ENCODE peak calls at places on chromosomes 13 and 19, in five cellular contexts. G is bronchial epithelial cell; R is foreskin fibroblast; D is GM04504; K is stimulated activated CD8-positive, alpha-beta memory T cell treated with anti-CD3 and anti-CD28 coated beads, Interleukin-15, amount 100 ng/mL, for 1 hour. W is an unnamed sample.

GRCh38 chr13:113052206-113052605 is 53.4 kb upstream of the F7 start:
- DNase-seq in D (no peak), K (no peak), R (no peak), G (no peak), W (no peak)

GRCh38 chr13:57409656-57410055 is 221.9 kb upstream of the PCDH17 start:
- DNase-seq in R (no peak), G (no peak), D (no peak), K (no peak), W (no peak)

GRCh38 chr13:99923877-99924582 is 47.5 kb downstream of the ZIC5 start:
- DNase-seq in R (no peak), D (no peak), G (no peak), K (no peak), W (no peak)

GRCh38 chr19:48635263-48635965 is 1.8 kb downstream of the DBP start:
- DNase-seq in K (no peak), R (peak), D (no peak), G (no peak), W (no peak)

GRCh38 chr13:79779761-79780160 is 298.8 kb downstream of the NDFIP2 start:
- DNase-seq in K (no peak), R (peak), D (peak), G (peak), W (peak)

GRCh38 chr13:99086869-99087129 is 108.9 kb upstream of the DOCK9 start:
- DNase-seq in R (no peak), G (no peak), K (no peak), D (no peak), W (no peak)

GRCh38 chr19:5048091-5048726 is 79.3 kb downstream of the KDM4B start:
- DNase-seq in D (peak), K (peak), G (peak), R (peak), W (peak)

GRCh38 chr13:78655906-78656305 is 3.0 kb downstream of the OBI1 start:
- DNase-seq in K (no peak), R (no peak), G (no peak), D (no peak), W (no peak)

GRCh38 chr13:46035066-46035465 is 17.5 kb downstream of the ZC3H13 start:
- DNase-seq in K (no peak), R (no peak), D (no peak), G (no peak), W (no peak)

GRCh38 chr19:44540736-44541135 is 11.3 kb upstream of the CEACAM20 start:
- DNase-seq in K (no peak), R (no peak), G (no peak), D (no peak), W (no peak)

GRCh38 chr13:32840840-32841713 is 175.1 kb upstream of the KL start:
- DNase-seq in G (no peak), K (no peak), D (no peak), R (no peak), W (no peak)

GRCh38 chr13:41428155-41428554 is 29.2 kb upstream of the RGCC start:
- DNase-seq in R (no peak), D (no peak), K (peak), G (no peak), W (no peak)

GRCh38 chr13:34156841-34157365 is 339.0 kb downstream of the RFC3 start:
- DNase-seq in G (peak), R (peak), K (no peak), D (peak), W (peak)

GRCh38 chr19:50067575-50067974 is 41.8 kb downstream of the ZNF473 start:
- DNase-seq in R (no peak), G (no peak), K (no peak), D (no peak), W (no peak)

GRCh38 chr13:85930108-85930507 is 130.9 kb upstream of the SLITRK6 start:
- DNase-seq in R (no peak), G (no peak), D (no peak), K (no peak), W (no peak)

GRCh38 chr13:49935171-49936084 is 712 bp downstream of the SPRYD7 start:
- DNase-seq in D (no peak), R (peak), G (peak), K (no peak), W (peak)

GRCh38 chr19:7230826-7231225 is 63.4 kb downstream of the INSR start:
- DNase-seq in G (no peak), R (no peak), D (no peak), K (no peak), W (no peak)

GRCh38 chr13:27242642-27243185 is 8.6 kb upstream of the RPL21 start:
- DNase-seq in R (no peak), K (no peak), G (peak), D (no peak), W (no peak)

GRCh38 chr13:41496420-41497234 is 39.3 kb downstream of the RGCC start:
- DNase-seq in G (no peak), D (peak), R (peak), K (no peak), W (peak)

GRCh38 chr13:32857077-32857476 is 159.1 kb upstream of the KL start:
- DNase-seq in R (no peak), G (no peak), K (no peak), D (no peak), W (no peak)

GRCh38 chr19:3346677-3347353 is 19.6 kb upstream of the NFIC start:
- DNase-seq in R (peak), D (no peak), K (no peak), G (no peak), W (no peak)

GRCh38 chr13:99988469-99989375 is 7.1 kb downstream of the ZIC2 start:
- DNase-seq in D (no peak), G (no peak), K (no peak), R (no peak), W (peak)

GRCh38 chr19:20453424-20453938 is 112.1 kb downstream of the ZNF737 start:
- DNase-seq in K (no peak), D (no peak), G (no peak), R (no peak), W (no peak)

GRCh38 chr19:41304706-41305483 is 5.1 kb upstream of the CCDC97 start:
- DNase-seq in G (no peak), K (no peak), R (no peak), D (no peak), W (no peak)

GRCh38 chr13:43058318-43058674 is 34.9 kb downstream of the DNAJC15 start:
- DNase-seq in D (peak), G (peak), R (peak), K (no peak), W (peak)

GRCh38 chr13:41059466-41059865 is 1.8 kb upstream of the WBP4 start:
- DNase-seq in G (no peak), R (peak), K (no peak), D (no peak), W (peak)

GRCh38 chr13:44312898-44313551 is 60.6 kb upstream of the SERP2 start:
- DNase-seq in G (peak), K (no peak), D (peak), R (peak), W (peak)

GRCh38 chr13:78382946-78383542 is 220.3 kb downstream of the POU4F1 start:
- DNase-seq in K (no peak), D (no peak), R (no peak), G (no peak), W (no peak)

GRCh38 chr19:6056801-6057650 is 53.3 kb downstream of the RFX2 start:
- DNase-seq in K (no peak), R (peak), G (peak), D (peak), W (peak)

GRCh38 chr19:3743486-3743885 is 18.0 kb downstream of the APBA3 start:
- DNase-seq in D (no peak), G (no peak), R (peak), K (no peak), W (no peak)

W was measured in astrocyte of the spinal cord.